ENCODE peak calls at places on chromosomes 4 and X, in five cellular contexts. One of them, this sample, is unnamed.

GRCh38 chr4:1973661-1974060 is 35.1 kb downstream of the NELFA start:
- DNase-seq in tibial nerve: no peak
- DNase-seq in cardiac muscle cell: no peak
- DNase-seq in psoas muscle: peak
- DNase-seq in fibroblast of lung: no peak
- DNase-seq in this sample: no peak

GRCh38 chrX:63350551-63350950 is 581 bp downstream of the SPIN4 start:
- DNase-seq in tibial nerve: no peak
- DNase-seq in cardiac muscle cell: peak
- DNase-seq in fibroblast of lung: peak
- DNase-seq in psoas muscle: no peak
- DNase-seq in this sample: peak

GRCh38 chrX:46072776-46073175 is 472.4 kb downstream of the ZNF674 start:
- DNase-seq in fibroblast of lung: no peak
- DNase-seq in cardiac muscle cell: no peak
- DNase-seq in tibial nerve: no peak
- DNase-seq in psoas muscle: no peak
- DNase-seq in this sample: no peak

GRCh38 chrX:55767100-55767499 is 49.6 kb downstream of the RRAGB start:
- DNase-seq in cardiac muscle cell: no peak
- DNase-seq in tibial nerve: no peak
- DNase-seq in psoas muscle: no peak
- DNase-seq in fibroblast of lung: peak
- DNase-seq in this sample: peak

GRCh38 chrX:119398587-119398973 is 556 bp upstream of the SLC25A43 start:
- DNase-seq in fibroblast of lung: peak
- DNase-seq in cardiac muscle cell: no peak
- DNase-seq in tibial nerve: no peak
- DNase-seq in psoas muscle: no peak
- DNase-seq in this sample: no peak

GRCh38 chrX:53379747-53380146 is 42.7 kb downstream of the SMC1A start:
- DNase-seq in tibial nerve: no peak
- DNase-seq in fibroblast of lung: no peak
- DNase-seq in cardiac muscle cell: no peak
- DNase-seq in psoas muscle: no peak
- DNase-seq in this sample: no peak

GRCh38 chr4:112518675-112519074 is 2.7 kb upstream of the NEUROG2 start:
- DNase-seq in fibroblast of lung: no peak
- DNase-seq in cardiac muscle cell: no peak
- DNase-seq in psoas muscle: no peak
- DNase-seq in tibial nerve: no peak
- DNase-seq in this sample: peak

GRCh38 chr4:44210750-44211149 is 237.9 kb downstream of the KCTD8 start:
- DNase-seq in cardiac muscle cell: no peak
- DNase-seq in psoas muscle: no peak
- DNase-seq in tibial nerve: no peak
- DNase-seq in fibroblast of lung: no peak
- DNase-seq in this sample: no peak

GRCh38 chrX:50812995-50813842 is 775 bp downstream of the SHROOM4 start:
- DNase-seq in tibial nerve: no peak
- DNase-seq in fibroblast of lung: peak
- DNase-seq in cardiac muscle cell: peak
- DNase-seq in psoas muscle: peak
- DNase-seq in this sample: no peak

GRCh38 chr4:47032405-47033106 is 1.2 kb downstream of the GABRB1 start:
- DNase-seq in tibial nerve: no peak
- DNase-seq in psoas muscle: no peak
- DNase-seq in fibroblast of lung: peak
- DNase-seq in cardiac muscle cell: peak
- DNase-seq in this sample: peak

GRCh38 chr4:26152051-26152450 is 168.8 kb upstream of the RBPJ start:
- DNase-seq in psoas muscle: no peak
- DNase-seq in cardiac muscle cell: no peak
- DNase-seq in fibroblast of lung: no peak
- DNase-seq in tibial nerve: no peak
- DNase-seq in this sample: no peak

GRCh38 chr4:107058828-107059227 is 22.7 kb upstream of the DKK2 start:
- DNase-seq in psoas muscle: no peak
- DNase-seq in fibroblast of lung: no peak
- DNase-seq in tibial nerve: no peak
- DNase-seq in cardiac muscle cell: no peak
- DNase-seq in this sample: peak

GRCh38 chr4:12359420-12359819 is 930.7 kb upstream of the HS3ST1 start:
- DNase-seq in psoas muscle: no peak
- DNase-seq in tibial nerve: no peak
- DNase-seq in cardiac muscle cell: no peak
- DNase-seq in fibroblast of lung: no peak
- DNase-seq in this sample: no peak

GRCh38 chr4:9764155-9764696 is 17.2 kb upstream of the DRD5 start:
- DNase-seq in fibroblast of lung: no peak
- DNase-seq in cardiac muscle cell: no peak
- DNase-seq in psoas muscle: no peak
- DNase-seq in tibial nerve: no peak
- DNase-seq in this sample: no peak

GRCh38 chr4:16916719-16917337 is 18.4 kb upstream of the LDB2 start:
- DNase-seq in psoas muscle: no peak
- DNase-seq in cardiac muscle cell: peak
- DNase-seq in fibroblast of lung: peak
- DNase-seq in tibial nerve: no peak
- DNase-seq in this sample: peak

GRCh38 chrX:107552976-107553375 is 75.3 kb upstream of the PRPS1 start:
- DNase-seq in psoas muscle: no peak
- DNase-seq in tibial nerve: no peak
- DNase-seq in cardiac muscle cell: no peak
- DNase-seq in fibroblast of lung: no peak
- DNase-seq in this sample: no peak

GRCh38 chr4:133320576-133321170 is 171.6 kb downstream of the PCDH10 start:
- DNase-seq in fibroblast of lung: peak
- DNase-seq in tibial nerve: no peak
- DNase-seq in psoas muscle: no peak
- DNase-seq in cardiac muscle cell: peak
- DNase-seq in this sample: peak

GRCh38 chr4:84493092-84493850 is 5.8 kb downstream of the NKX6-1 start:
- DNase-seq in tibial nerve: no peak
- DNase-seq in cardiac muscle cell: peak
- DNase-seq in psoas muscle: peak
- DNase-seq in fibroblast of lung: peak
- DNase-seq in this sample: no peak
- TF ChIP-seq CTCF in tibial nerve: no peak
- TF ChIP-seq CTCF in cardiac muscle cell: peak
- TF ChIP-seq CTCF in psoas muscle: no peak
- TF ChIP-seq CTCF in fibroblast of lung: no peak
- TF ChIP-seq CTCF in this sample: peak

GRCh38 chrX:110944323-110944761 is 148.7 kb upstream of the CHRDL1 start:
- DNase-seq in fibroblast of lung: no peak
- DNase-seq in tibial nerve: peak
- DNase-seq in cardiac muscle cell: peak
- DNase-seq in psoas muscle: peak
- DNase-seq in this sample: no peak

GRCh38 chrX:110938977-110939732 is 143.5 kb upstream of the CHRDL1 start:
- DNase-seq in cardiac muscle cell: no peak
- DNase-seq in tibial nerve: no peak
- DNase-seq in fibroblast of lung: no peak
- DNase-seq in psoas muscle: no peak
- DNase-seq in this sample: no peak

GRCh38 chrX:110941906-110942305 is 146.3 kb upstream of the CHRDL1 start:
- DNase-seq in cardiac muscle cell: no peak
- DNase-seq in tibial nerve: no peak
- DNase-seq in psoas muscle: no peak
- DNase-seq in fibroblast of lung: no peak
- DNase-seq in this sample: no peak

GRCh38 chrX:110944793-110945466 is 149.3 kb upstream of the CHRDL1 start:
- DNase-seq in cardiac muscle cell: peak
- DNase-seq in fibroblast of lung: no peak
- DNase-seq in tibial nerve: no peak
- DNase-seq in psoas muscle: no peak
- DNase-seq in this sample: no peak
- H3K4me3 ChIP-seq in cardiac muscle cell: no peak
- H3K4me3 ChIP-seq in fibroblast of lung: no peak
- H3K4me3 ChIP-seq in tibial nerve: peak
- H3K4me3 ChIP-seq in psoas muscle: no peak
- H3K4me3 ChIP-seq in this sample: no peak

DNA sequence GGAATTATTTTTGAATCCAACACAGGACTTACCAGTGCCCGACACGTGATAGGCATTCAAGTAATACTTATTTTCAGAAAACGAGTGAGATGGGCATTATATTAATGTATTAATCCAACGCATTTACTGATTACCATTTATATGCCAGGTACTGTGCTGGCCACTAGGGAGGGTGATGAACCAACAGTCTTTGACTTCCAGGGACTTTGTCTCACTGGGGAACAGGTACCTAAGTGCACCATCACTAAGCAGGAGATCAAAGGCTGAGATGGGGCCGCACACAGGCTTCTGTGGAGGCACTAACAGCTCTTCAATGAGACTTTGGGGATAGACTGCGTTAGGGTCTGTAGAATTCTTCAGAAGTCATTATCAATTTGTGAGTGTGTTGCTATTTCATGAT is 5.7 kb upstream of the TADA2B start:
- DNase-seq in fibroblast of lung: no peak
- DNase-seq in cardiac muscle cell: no peak
- DNase-seq in tibial nerve: no peak
- DNase-seq in psoas muscle: no peak
- DNase-seq in this sample: no peak
- TF ChIP-seq CTCF in fibroblast of lung: no peak
- TF ChIP-seq CTCF in cardiac muscle cell: no peak
- TF ChIP-seq CTCF in tibial nerve: no peak
- TF ChIP-seq CTCF in psoas muscle: no peak
- TF ChIP-seq CTCF in this sample: no peak

DNA sequence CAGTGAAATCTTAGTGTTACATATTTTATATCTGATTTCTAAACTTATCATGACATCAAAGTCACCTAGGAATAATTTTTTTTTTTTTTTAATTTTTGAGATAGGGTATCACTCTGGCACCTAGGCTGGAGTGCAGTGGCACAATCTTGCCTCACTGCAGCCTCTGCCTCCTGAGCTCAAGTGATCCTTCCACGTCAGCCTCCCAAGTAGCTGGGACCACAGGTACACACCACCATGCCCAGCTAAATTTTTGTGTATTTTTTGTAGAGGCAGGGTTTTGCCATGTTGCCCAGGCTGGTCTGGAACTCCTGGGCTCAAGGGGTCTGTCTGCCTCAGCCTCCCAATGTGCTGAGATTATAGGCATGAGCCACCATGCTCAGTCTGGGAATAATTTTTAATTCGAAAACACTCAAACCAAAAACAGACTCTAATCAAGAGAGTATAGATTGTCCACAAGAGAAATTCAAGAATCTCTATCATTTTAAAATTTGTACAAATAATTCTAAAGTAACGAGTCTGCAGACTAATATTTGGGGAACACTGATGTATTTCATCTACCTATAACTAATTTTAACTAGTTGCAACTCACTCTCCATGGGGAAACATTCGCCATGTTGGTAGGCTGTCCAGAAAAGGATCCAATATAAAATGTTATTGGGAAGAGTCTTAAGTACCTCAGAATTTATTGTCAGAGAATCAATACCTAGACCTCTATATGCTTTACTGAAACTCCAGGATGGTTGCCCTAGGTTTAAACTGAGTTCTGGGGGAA is 3.4 kb downstream of the SLC7A11 start:
- DNase-seq in tibial nerve: no peak
- DNase-seq in psoas muscle: no peak
- DNase-seq in cardiac muscle cell: no peak
- DNase-seq in fibroblast of lung: no peak
- DNase-seq in this sample: no peak
- H3K4me3 ChIP-seq in tibial nerve: no peak
- H3K4me3 ChIP-seq in psoas muscle: no peak
- H3K4me3 ChIP-seq in cardiac muscle cell: no peak
- H3K4me3 ChIP-seq in fibroblast of lung: peak
- H3K4me3 ChIP-seq in this sample: peak